ENCODE peak calls at places on chromosomes 6 and 20, in seven cellular contexts. E, Q, J, K, T, G and V are unnamed samples.

GRCh38 chr6:7140631-7141366 is 33.0 kb downstream of the RREB1 start:
- DNase-seq in E (peak; percentile 78), Q (peak; percentile 81), J (peak; percentile 36), K (peak; percentile 93), T (peak; percentile 78), G (peak; percentile 92), V (peak; percentile 96)

GRCh38 chr20:48725589-48725991 is 102.2 kb downstream of the PREX1 start:
- DNase-seq in E (no peak), Q (peak; percentile 80), J (peak; percentile 21), K (peak; percentile 52), T (no peak), G (no peak), V (no peak)

GRCh38 chr6:82268301-82268846 is 20.8 kb upstream of the IBTK start:
- DNase-seq in E (no peak), Q (no peak), J (no peak), K (no peak), T (no peak), G (no peak), V (no peak)

GRCh38 chr20:1449370-1449769 is 17.3 kb downstream of the NSFL1C start:
- DNase-seq in E (no peak), Q (no peak), J (no peak), K (no peak), T (no peak), G (no peak), V (no peak)

GRCh38 chr20:38337561-38338140 is 8.6 kb upstream of the LBP start:
- DNase-seq in E (peak; percentile 10), Q (peak; percentile 27), J (peak; percentile 74), K (peak; percentile 59), T (no peak), G (no peak), V (no peak)

GRCh38 chr6:5401845-5402738 is 140.8 kb downstream of the FARS2 start:
- DNase-seq in E (no peak), Q (peak; percentile 47), J (peak; percentile 12), K (peak; percentile 49), T (no peak), G (no peak), V (no peak)

GRCh38 chr6:52877168-52877567 is 32.3 kb downstream of the GSTA3 start:
- DNase-seq in E (no peak), Q (peak; percentile 15), J (peak; percentile 29), K (peak; percentile 5), T (no peak), G (no peak), V (no peak)

GRCh38 chr6:77926198-77926752 is 273.4 kb downstream of the MEI4 start:
- DNase-seq in E (no peak), Q (peak; percentile 23), J (peak; percentile 37), K (peak; percentile 5), T (no peak), G (no peak), V (no peak)

GRCh38 chr20:63096681-63097335 is 90.0 kb upstream of the BHLHE23 start:
- DNase-seq in E (no peak), Q (no peak), J (no peak), K (no peak), T (no peak), G (peak; percentile 2), V (peak; percentile 35)

GRCh38 chr6:8828376-8828775 is 393.0 kb upstream of the SLC35B3 start:
- DNase-seq in E (no peak), Q (no peak), J (no peak), K (no peak), T (no peak), G (no peak), V (no peak)

GRCh38 chr6:4516206-4516605 is 260.0 kb upstream of the CDYL start:
- DNase-seq in E (no peak), Q (peak; percentile 40), J (no peak), K (no peak), T (no peak), G (no peak), V (no peak)

GRCh38 chr20:12575352-12576095 is 433.2 kb upstream of the SPTLC3 start:
- DNase-seq in E (no peak), Q (no peak), J (no peak), K (no peak), T (no peak), G (peak; percentile 79), V (no peak)

GRCh38 chr6:121879149-121879548 is 443.7 kb downstream of the GJA1 start:
- DNase-seq in E (no peak), Q (no peak), J (no peak), K (no peak), T (no peak), G (no peak), V (no peak)

GRCh38 chr20:54043044-54043967 is 27.1 kb downstream of the BCAS1 start:
- DNase-seq in E (no peak), Q (no peak), J (no peak), K (no peak), T (no peak), G (no peak), V (no peak)

GRCh38 chr6:36386495-36387439 is 702 bp downstream of the ETV7 start:
- DNase-seq in E (peak; percentile 21), Q (peak; percentile 74), J (no peak), K (peak; percentile 19), T (no peak), G (no peak), V (peak; percentile 82)

GRCh38 chr6:90088009-90088408 is 193.7 kb downstream of the GJA10 start:
- DNase-seq in E (no peak), Q (peak; percentile 46), J (no peak), K (peak; percentile 54), T (no peak), G (no peak), V (no peak)

GRCh38 chr6:39793528-39793927 is 1.4 kb downstream of the DAAM2 start:
- DNase-seq in E (no peak), Q (no peak), J (no peak), K (no peak), T (no peak), G (no peak), V (no peak)

GRCh38 chr6:30556714-30556963 is 350 bp upstream of the GNL1 start:
- DNase-seq in E (peak; percentile 94), Q (no peak), J (peak; percentile 91), K (no peak), T (peak; percentile 78), G (peak; percentile 89), V (peak; percentile 97)

GRCh38 chr6:143732539-143732938 is 54.8 kb downstream of the PHACTR2 start:
- DNase-seq in E (no peak), Q (no peak), J (no peak), K (peak; percentile 12), T (no peak), G (no peak), V (no peak)

GRCh38 chr6:54291738-54292137 is 16.5 kb upstream of the TINAG start:
- DNase-seq in E (no peak), Q (peak; percentile 88), J (no peak), K (no peak), T (no peak), G (no peak), V (no peak)

GRCh38 chr6:14369717-14370116 is 252.1 kb downstream of the CD83 start:
- DNase-seq in E (no peak), Q (no peak), J (no peak), K (no peak), T (no peak), G (no peak), V (no peak)

GRCh38 chr20:38875170-38875993 is 50.8 kb upstream of the FAM83D start:
- DNase-seq in E (peak; percentile 69), Q (peak; percentile 76), J (no peak), K (peak; percentile 56), T (peak; percentile 67), G (no peak), V (peak; percentile 63)

GRCh38 chr6:2909718-2910117 is 6.6 kb upstream of the SERPINB9 start:
- DNase-seq in E (no peak), Q (peak; percentile 25), J (no peak), K (peak; percentile 36), T (no peak), G (no peak), V (no peak)

GRCh38 chr20:47280668-47281067 is 75.8 kb downstream of the ZMYND8 start:
- DNase-seq in E (no peak), Q (no peak), J (no peak), K (no peak), T (no peak), G (no peak), V (no peak)

GRCh38 chr6:4858194-4859028 is 82.2 kb downstream of the CDYL start:
- DNase-seq in E (no peak), Q (no peak), J (no peak), K (peak; percentile 21), T (no peak), G (no peak), V (no peak)

GRCh38 chr6:22732186-22732970 is 163.0 kb downstream of the HDGFL1 start:
- DNase-seq in E (no peak), Q (no peak), J (no peak), K (no peak), T (no peak), G (no peak), V (no peak)

GRCh38 chr20:51928931-51929330 is 126.6 kb upstream of the SALL4 start:
- DNase-seq in E (no peak), Q (peak; percentile 90), J (no peak), K (no peak), T (no peak), G (no peak), V (no peak)

GRCh38 chr6:134058622-134059366 is 6.4 kb upstream of the SLC2A12 start:
- DNase-seq in E (no peak), Q (no peak), J (no peak), K (no peak), T (no peak), G (peak; percentile 49), V (no peak)

GRCh38 chr6:27863962-27864905 is 48.0 kb downstream of the OR2B2 start:
- DNase-seq in E (peak; percentile 45), Q (peak; percentile 12), J (no peak), K (no peak), T (no peak), G (no peak), V (no peak)

GRCh38 chr6:4113623-4114022 is 21.8 kb downstream of the ECI2 start:
- DNase-seq in E (no peak), Q (no peak), J (no peak), K (no peak), T (no peak), G (no peak), V (no peak)

GRCh38 chr20:20567712-20568111 is 144.7 kb downstream of the RALGAPA2 start:
- DNase-seq in E (no peak), Q (no peak), J (no peak), K (no peak), T (no peak), G (no peak), V (no peak)

GRCh38 chr6:52328303-52328662 is 33.7 kb upstream of the PAQR8 start:
- DNase-seq in E (no peak), Q (no peak), J (no peak), K (no peak), T (no peak), G (no peak), V (no peak)